ENCODE peak calls at places on chromosomes 11 and 22, in six cellular contexts. U is CD4-positive, alpha-beta T cell; O is hypothalamus; T is stimulated activated CD8-positive, alpha-beta memory T cell treated with anti-CD3 and anti-CD28 coated beads, Interleukin-15, amount 100 ng/mL, for 4 hours; G is NCI-H1417; M is non-pigmented ciliary epithelial cell. J is an unnamed sample.

GRCh38 chr22:46308283-46308988 is 11.8 kb downstream of the GTSE1 start:
- DNase-seq in M (no peak), O (no peak), G (no peak), T (no peak), U (no peak), J (no peak)

GRCh38 chr11:1401656-1402221 is 12.0 kb downstream of the BRSK2 start:
- DNase-seq in G (peak; percentile 6), T (no peak), U (peak; percentile 38), M (no peak), O (no peak), J (peak; percentile 78)

GRCh38 chr22:47154621-47155081 is 392.2 kb downstream of the TBC1D22A start:
- DNase-seq in T (no peak), M (no peak), U (no peak), G (no peak), O (no peak), J (peak; percentile 73)

GRCh38 chr11:96145163-96145585 is 197.8 kb downstream of the MAML2 start:
- DNase-seq in T (no peak), O (no peak), G (no peak), M (no peak), U (no peak), J (no peak)

GRCh38 chr11:74397531-74398243 is 546 bp downstream of the PGM2L1 start:
- DNase-seq in O (no peak), M (no peak), T (no peak), G (peak; percentile 50), U (peak; percentile 13), J (peak; percentile 6)

GRCh38 chr11:84408946-84409411 is 1122.8 kb upstream of the CCDC90B start:
- DNase-seq in O (no peak), T (no peak), U (no peak), M (no peak), G (no peak), J (no peak)

GRCh38 chr11:112889446-112889845 is 71.8 kb upstream of the NCAM1 start:
- DNase-seq in U (no peak), T (no peak), O (no peak), M (no peak), G (no peak), J (peak; percentile 89)

GRCh38 chr11:16356057-16356750 is at the start of gene SOX6:
- DNase-seq in G (no peak), O (no peak), T (no peak), M (no peak), U (no peak), J (peak; percentile 82)

GRCh38 chr11:10670099-10670498 is 23.5 kb downstream of the IRAG1 start:
- DNase-seq in U (no peak), T (no peak), M (no peak), G (peak; percentile 38), O (no peak), J (no peak)

J was measured in globus pallidus.